ENCODE peak calls at places on chromosome 20, in five cellular contexts. D, I, Q, K and M are unnamed samples.

GRCh38 chr20:7926767-7927166 is 13.5 kb downstream of the HAO1 start:
- DNase-seq in Q (no peak), I (no peak), K (no peak), D (peak; percentile 71), M (no peak)

GRCh38 chr20:3924304-3925112 is 35.3 kb downstream of the PANK2 start:
- DNase-seq in K (peak; percentile 91), I (no peak), D (no peak), Q (peak; percentile 89), M (no peak)

GRCh38 chr20:50111120-50111828 is 1.7 kb downstream of the UBE2V1 start:
- DNase-seq in K (no peak), D (peak; percentile 39), Q (peak; percentile 57), I (no peak), M (no peak)

GRCh38 chr20:47487175-47487917 is 14.3 kb upstream of the NCOA3 start:
- DNase-seq in K (no peak), Q (no peak), I (no peak), D (peak; percentile 27), M (no peak)

GRCh38 chr20:50762045-50762422 is 30.7 kb downstream of the PARD6B start:
- DNase-seq in I (no peak), Q (peak; percentile 49), D (peak; percentile 17), K (no peak), M (no peak)

GRCh38 chr20:63135411-63135810 is 80.5 kb downstream of the YTHDF1 start:
- DNase-seq in I (no peak), K (no peak), Q (no peak), D (no peak), M (no peak)

GRCh38 chr20:59561614-59562277 is 42.6 kb upstream of the PHACTR3 start:
- DNase-seq in Q (no peak), K (no peak), D (no peak), I (no peak), M (no peak)

GRCh38 chr20:13149371-13149770 is 71.7 kb upstream of the ISM1 start:
- DNase-seq in Q (no peak), D (no peak), I (no peak), K (no peak), M (no peak)

GRCh38 chr20:38013891-38014290 is 19.4 kb downstream of the TTI1 start:
- DNase-seq in K (no peak), Q (no peak), I (no peak), D (no peak), M (no peak)

GRCh38 chr20:52340036-52340634 is 148.6 kb upstream of the ZFP64 start:
- DNase-seq in I (no peak), D (no peak), Q (no peak), K (no peak), M (no peak)

GRCh38 chr20:21808863-21809664 is 103.6 kb downstream of the PAX1 start:
- DNase-seq in D (no peak), K (peak; percentile 92), I (peak; percentile 79), Q (no peak), M (peak; percentile 36)

GRCh38 chr20:50546729-50547314 is 36.6 kb downstream of the PTPN1 start:
- DNase-seq in Q (no peak), D (no peak), K (no peak), I (no peak), M (no peak)

GRCh38 chr20:36644713-36645109 is 1.3 kb downstream of the SLA2 start:
- DNase-seq in D (no peak), I (no peak), Q (no peak), K (no peak), M (no peak)

GRCh38 chr20:62685781-62686555 is 22.7 kb upstream of the NTSR1 start:
- DNase-seq in K (peak; percentile 92), Q (no peak), D (no peak), I (no peak), M (peak; percentile 65)

GRCh38 chr20:20439602-20440001 is 71.7 kb downstream of the INSM1 start:
- DNase-seq in Q (no peak), K (no peak), I (no peak), D (no peak), M (no peak)

GRCh38 chr20:50301712-50302111 is 111.1 kb downstream of the CEBPB start:
- DNase-seq in D (no peak), I (no peak), K (no peak), Q (no peak), M (no peak)

GRCh38 chr20:19945732-19946670 is 71.2 kb upstream of the NAA20 start:
- DNase-seq in D (peak; percentile 57), Q (no peak), K (no peak), I (no peak), M (peak; percentile 43)

GRCh38 chr20:53943522-53944291 is 126.7 kb downstream of the BCAS1 start:
- DNase-seq in I (no peak), D (peak; percentile 66), K (no peak), Q (no peak), M (no peak)

GRCh38 chr20:46430921-46431712 is 24.7 kb upstream of the ELMO2 start:
- DNase-seq in K (no peak), D (no peak), Q (no peak), I (no peak), M (no peak)

GRCh38 chr20:6599876-6600275 is 167.6 kb upstream of the BMP2 start:
- DNase-seq in D (no peak), K (no peak), I (no peak), Q (no peak), M (no peak)

GRCh38 chr20:58891686-58892125 is 39.2 kb downstream of the GNAS start:
- DNase-seq in I (no peak), K (peak; percentile 74), D (no peak), Q (no peak), M (peak; percentile 74)

GRCh38 chr20:50558483-50558925 is 48.3 kb downstream of the PTPN1 start:
- DNase-seq in D (peak; percentile 73), I (no peak), K (no peak), Q (no peak), M (no peak)

GRCh38 chr20:21514553-21515251 is 838 bp upstream of the NKX2-2 start:
- DNase-seq in D (no peak), I (no peak), Q (no peak), K (peak; percentile 60), M (no peak)

DNA sequence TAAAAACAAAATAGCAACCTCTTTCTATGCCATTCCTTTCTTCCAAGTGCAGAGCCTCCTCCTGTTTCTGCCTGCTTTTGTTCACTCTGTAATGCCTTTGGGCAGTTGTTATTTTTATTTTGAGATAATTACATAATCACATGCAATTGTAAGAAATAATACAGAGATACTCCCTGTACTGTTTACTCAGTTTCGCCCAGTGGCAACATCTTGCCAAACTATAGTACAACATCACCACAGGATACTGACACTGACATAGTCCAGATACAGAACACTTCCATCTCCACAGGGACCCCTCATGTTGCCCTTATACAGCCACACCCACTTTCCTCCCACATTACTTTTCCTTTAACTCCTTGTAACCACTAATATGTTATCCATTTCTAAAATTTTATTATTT is 59.7 kb downstream of the BANF2 start:
- DNase-seq in K (no peak), Q (no peak), D (peak; percentile 55), I (no peak), M (no peak)
- TF ChIP-seq CTCF in K (no peak), Q (no peak), D (no peak), I (no peak), M (no peak)

DNA sequence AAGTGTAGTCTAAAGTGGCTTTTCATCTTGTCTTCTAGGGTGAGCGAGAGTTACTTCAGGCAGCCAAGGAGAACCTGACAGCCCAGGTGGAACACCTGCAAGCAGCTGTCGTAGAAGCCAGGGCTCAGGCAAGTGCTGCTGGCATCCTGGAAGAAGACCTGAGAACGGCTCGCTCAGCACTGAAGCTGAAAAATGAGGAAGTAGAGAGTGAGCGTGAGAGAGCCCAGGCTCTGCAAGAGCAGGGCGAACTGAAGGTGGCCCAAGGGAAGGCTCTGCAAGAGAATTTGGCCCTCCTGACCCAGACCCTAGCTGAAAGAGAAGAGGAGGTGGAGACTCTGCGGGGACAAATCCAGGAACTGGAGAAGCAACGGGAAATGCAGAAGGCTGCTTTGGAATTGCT is 27.1 kb downstream of the C20orf173 start:
- DNase-seq in I (no peak), Q (no peak), K (no peak), D (no peak), M (no peak)
- TF ChIP-seq CTCF in I (no peak), Q (no peak), K (no peak), D (no peak), M (no peak)

GRCh38 chr20:33006776-33007375 is 628 bp upstream of the BPIFB2 start:
- DNase-seq in D (no peak), Q (no peak), K (no peak), I (no peak), M (no peak)

GRCh38 chr20:33007376-33008335 is at the start of gene BPIFB2:
- DNase-seq in K (no peak), Q (no peak), I (no peak), D (no peak), M (no peak)

GRCh38 chr20:33005908-33006775 is 1.4 kb upstream of the BPIFB2 start:
- DNase-seq in Q (no peak), D (no peak), I (no peak), K (no peak), M (no peak)

GRCh38 chr20:33004141-33004751 is at the start of gene SUN5:
- DNase-seq in K (no peak), I (no peak), D (no peak), Q (no peak), M (no peak)

GRCh38 chr20:33005132-33005566 is 916 bp upstream of the SUN5 start:
- DNase-seq in I (no peak), Q (no peak), D (no peak), K (no peak), M (no peak)
- TF ChIP-seq CTCF in I (peak; percentile 97), Q (no peak), D (peak; percentile 39), K (no peak), M (no peak)

GRCh38 chr20:33444797-33445560 is 1.4 kb upstream of the SNTA1 start:
- DNase-seq in Q (no peak), I (no peak), K (no peak), D (no peak), M (no peak)
- TF ChIP-seq CTCF in Q (no peak), I (no peak), K (no peak), D (no peak), M (no peak)

DNA sequence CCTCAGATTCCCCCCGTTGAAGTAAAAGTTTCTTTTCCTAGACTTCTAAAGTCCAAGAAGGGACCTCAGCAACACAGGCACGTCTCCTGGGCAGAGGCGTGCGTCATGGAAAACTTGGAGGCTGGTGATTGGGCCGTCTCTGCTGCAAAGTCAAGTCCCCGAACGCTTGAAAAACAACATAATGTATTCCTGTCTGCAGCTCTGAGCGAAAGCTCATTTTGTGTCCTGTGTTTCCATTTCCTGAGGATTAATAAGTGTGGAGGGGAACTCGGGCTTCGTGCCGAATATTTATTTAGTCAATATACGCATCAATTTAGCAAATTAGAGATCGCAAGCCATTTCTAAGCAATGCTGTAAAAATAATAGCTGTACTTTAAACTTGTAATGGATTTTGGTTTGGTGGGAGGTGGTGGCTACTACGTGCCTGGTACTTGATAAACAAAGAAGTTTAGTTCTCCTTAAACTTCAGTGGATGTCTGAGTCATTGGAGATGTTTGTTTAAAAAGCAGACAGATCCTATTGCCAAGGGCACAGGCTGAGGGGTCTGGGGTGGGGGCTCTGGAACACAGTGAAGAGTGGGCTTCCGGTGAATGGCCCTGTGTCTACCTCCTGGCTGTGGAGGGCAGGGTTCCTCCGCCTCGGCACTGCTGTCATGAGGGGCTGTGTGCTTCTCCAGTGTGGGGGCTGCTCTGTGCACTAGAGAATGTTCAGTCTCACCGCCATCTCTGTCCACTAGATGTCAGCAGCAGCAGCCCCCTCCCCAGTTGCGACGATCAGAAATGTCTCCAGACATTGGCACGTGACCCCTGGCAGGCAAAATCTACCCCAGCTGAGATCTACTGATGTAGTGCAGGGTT is 21.8 kb downstream of the PCK1 start:
- DNase-seq in K (peak; percentile 30), D (peak; percentile 16), Q (no peak), I (peak; percentile 52), M (peak; percentile 74)
- TF ChIP-seq CTCF in K (peak; percentile 28), D (peak; percentile 6), Q (no peak), I (peak; percentile 52), M (peak; percentile 31)

GRCh38 chr20:15768370-15768741 is 804.9 kb downstream of the KIF16B start:
- DNase-seq in I (no peak), D (no peak), K (no peak), Q (no peak), M (no peak)
- TF ChIP-seq CTCF in I (no peak), D (no peak), K (no peak), Q (no peak), M (no peak)